ENCODE peak calls at places on chromosomes 1 and 21, in six cellular contexts. One of them, this sample, is unnamed.
A peak's percentile ranks its signal among the peaks of the same experiment; 100 is the strongest.

GRCh38 chr1:228974296-228974695 is 239.0 kb downstream of the RHOU start:
- DNase-seq in astrocyte of the spinal cord: no peak
- DNase-seq in ovary: peak; percentile 10
- DNase-seq in DND-41: no peak
- DNase-seq in neural crest cell: no peak
- DNase-seq in heart left ventricle: no peak
- DNase-seq in this sample: no peak

GRCh38 chr1:163692266-163692665 is 370.5 kb downstream of the NUF2 start:
- DNase-seq in DND-41: no peak
- DNase-seq in astrocyte of the spinal cord: no peak
- DNase-seq in heart left ventricle: no peak
- DNase-seq in ovary: no peak
- DNase-seq in neural crest cell: no peak
- DNase-seq in this sample: no peak

GRCh38 chr1:160971618-160972056 is 17.0 kb upstream of the ITLN2 start:
- DNase-seq in ovary: no peak
- DNase-seq in heart left ventricle: no peak
- DNase-seq in DND-41: peak; percentile 35
- DNase-seq in neural crest cell: peak; percentile 20
- DNase-seq in astrocyte of the spinal cord: no peak
- DNase-seq in this sample: no peak

GRCh38 chr1:149979245-149979971 is 31.1 kb downstream of the OTUD7B start:
- DNase-seq in heart left ventricle: no peak
- DNase-seq in neural crest cell: no peak
- DNase-seq in ovary: no peak
- DNase-seq in DND-41: no peak
- DNase-seq in astrocyte of the spinal cord: no peak
- DNase-seq in this sample: no peak

GRCh38 chr1:33327587-33328325 is 6.9 kb upstream of the A3GALT2 start:
- DNase-seq in neural crest cell: no peak
- DNase-seq in DND-41: no peak
- DNase-seq in astrocyte of the spinal cord: peak; percentile 97
- DNase-seq in ovary: peak; percentile 56
- DNase-seq in heart left ventricle: peak; percentile 61
- DNase-seq in this sample: no peak

GRCh38 chr1:24874611-24875225 is 55.4 kb downstream of the RUNX3 start:
- DNase-seq in astrocyte of the spinal cord: no peak
- DNase-seq in DND-41: no peak
- DNase-seq in heart left ventricle: no peak
- DNase-seq in neural crest cell: no peak
- DNase-seq in ovary: no peak
- DNase-seq in this sample: no peak

GRCh38 chr1:21669287-21670058 is at the start of gene RAP1GAP:
- DNase-seq in DND-41: no peak
- DNase-seq in heart left ventricle: no peak
- DNase-seq in ovary: no peak
- DNase-seq in neural crest cell: no peak
- DNase-seq in astrocyte of the spinal cord: no peak
- DNase-seq in this sample: no peak

GRCh38 chr21:34598931-34599400 is 15.9 kb downstream of the RCAN1 start:
- DNase-seq in ovary: no peak
- DNase-seq in heart left ventricle: no peak
- DNase-seq in neural crest cell: no peak
- DNase-seq in DND-41: no peak
- DNase-seq in astrocyte of the spinal cord: peak; percentile 18
- DNase-seq in this sample: no peak

GRCh38 chr1:222918746-222919477 is 104.1 kb downstream of the DISP1 start:
- DNase-seq in ovary: no peak
- DNase-seq in DND-41: no peak
- DNase-seq in neural crest cell: no peak
- DNase-seq in heart left ventricle: no peak
- DNase-seq in astrocyte of the spinal cord: no peak
- DNase-seq in this sample: no peak

GRCh38 chr1:147840909-147841308 is 61.7 kb upstream of the GJA8 start:
- DNase-seq in neural crest cell: no peak
- DNase-seq in heart left ventricle: no peak
- DNase-seq in ovary: no peak
- DNase-seq in astrocyte of the spinal cord: no peak
- DNase-seq in DND-41: peak; percentile 7
- DNase-seq in this sample: no peak

GRCh38 chr1:1318131-1318652 is 6.3 kb downstream of the INTS11 start:
- DNase-seq in neural crest cell: no peak
- DNase-seq in ovary: peak; percentile 96
- DNase-seq in astrocyte of the spinal cord: peak; percentile 95
- DNase-seq in DND-41: no peak
- DNase-seq in heart left ventricle: peak; percentile 75
- DNase-seq in this sample: peak; percentile 44

GRCh38 chr1:18812540-18812939 is 46.9 kb downstream of the TAS1R2 start:
- DNase-seq in heart left ventricle: no peak
- DNase-seq in DND-41: no peak
- DNase-seq in ovary: no peak
- DNase-seq in astrocyte of the spinal cord: no peak
- DNase-seq in neural crest cell: no peak
- DNase-seq in this sample: no peak

GRCh38 chr21:46109251-46110221 is 11.6 kb downstream of the COL6A2 start:
- DNase-seq in ovary: no peak
- DNase-seq in neural crest cell: no peak
- DNase-seq in heart left ventricle: peak; percentile 18
- DNase-seq in astrocyte of the spinal cord: no peak
- DNase-seq in DND-41: peak; percentile 2
- DNase-seq in this sample: peak; percentile 18

GRCh38 chr1:174872615-174873058 is 127.1 kb upstream of the CACYBP start:
- DNase-seq in astrocyte of the spinal cord: peak; percentile 4
- DNase-seq in ovary: no peak
- DNase-seq in neural crest cell: no peak
- DNase-seq in heart left ventricle: no peak
- DNase-seq in DND-41: no peak
- DNase-seq in this sample: no peak

GRCh38 chr1:19582318-19582717 is 61.8 kb upstream of the NBL1 start:
- DNase-seq in ovary: peak; percentile 31
- DNase-seq in DND-41: peak; percentile 47
- DNase-seq in heart left ventricle: peak; percentile 43
- DNase-seq in neural crest cell: peak; percentile 20
- DNase-seq in astrocyte of the spinal cord: no peak
- DNase-seq in this sample: peak; percentile 38

GRCh38 chr1:176786274-176786673 is 323.3 kb downstream of the PAPPA2 start:
- DNase-seq in DND-41: no peak
- DNase-seq in astrocyte of the spinal cord: no peak
- DNase-seq in neural crest cell: no peak
- DNase-seq in heart left ventricle: no peak
- DNase-seq in ovary: no peak
- DNase-seq in this sample: no peak

GRCh38 chr21:36784942-36785341 is 86.0 kb downstream of the SIM2 start:
- DNase-seq in heart left ventricle: peak; percentile 63
- DNase-seq in DND-41: no peak
- DNase-seq in astrocyte of the spinal cord: no peak
- DNase-seq in neural crest cell: no peak
- DNase-seq in ovary: no peak
- DNase-seq in this sample: no peak

GRCh38 chr1:46487818-46488218 is 1.8 kb upstream of the DMBX1 start:
- DNase-seq in neural crest cell: no peak
- DNase-seq in heart left ventricle: no peak
- DNase-seq in DND-41: no peak
- DNase-seq in ovary: no peak
- DNase-seq in astrocyte of the spinal cord: no peak
- DNase-seq in this sample: no peak

GRCh38 chr1:232139444-232139843 is 490.5 kb downstream of the SIPA1L2 start:
- DNase-seq in ovary: no peak
- DNase-seq in heart left ventricle: no peak
- DNase-seq in astrocyte of the spinal cord: no peak
- DNase-seq in DND-41: no peak
- DNase-seq in neural crest cell: no peak
- DNase-seq in this sample: no peak

GRCh38 chr1:53968125-53968513 is 22.0 kb downstream of the LRRC42 start:
- DNase-seq in astrocyte of the spinal cord: peak; percentile 36
- DNase-seq in neural crest cell: no peak
- DNase-seq in heart left ventricle: no peak
- DNase-seq in DND-41: no peak
- DNase-seq in ovary: no peak
- DNase-seq in this sample: no peak

GRCh38 chr1:199646761-199647160 is 380.7 kb upstream of the NR5A2 start:
- DNase-seq in DND-41: no peak
- DNase-seq in ovary: no peak
- DNase-seq in neural crest cell: no peak
- DNase-seq in astrocyte of the spinal cord: peak; percentile 18
- DNase-seq in heart left ventricle: no peak
- DNase-seq in this sample: no peak

GRCh38 chr1:234970731-234971476 is 157.7 kb downstream of the TOMM20 start:
- DNase-seq in ovary: peak; percentile 85
- DNase-seq in DND-41: no peak
- DNase-seq in heart left ventricle: peak; percentile 74
- DNase-seq in neural crest cell: no peak
- DNase-seq in astrocyte of the spinal cord: peak; percentile 99
- DNase-seq in this sample: no peak

GRCh38 chr1:222392571-222392970 is 155.3 kb downstream of the HHIPL2 start:
- DNase-seq in neural crest cell: no peak
- DNase-seq in ovary: no peak
- DNase-seq in heart left ventricle: no peak
- DNase-seq in astrocyte of the spinal cord: peak; percentile 85
- DNase-seq in DND-41: no peak
- DNase-seq in this sample: no peak

GRCh38 chr1:154609398-154610380 is 1.7 kb upstream of the ADAR start:
- DNase-seq in neural crest cell: no peak
- DNase-seq in ovary: no peak
- DNase-seq in heart left ventricle: no peak
- DNase-seq in astrocyte of the spinal cord: no peak
- DNase-seq in DND-41: peak; percentile 59
- DNase-seq in this sample: no peak

GRCh38 chr1:55720243-55720642 is 505.1 kb upstream of the USP24 start:
- DNase-seq in heart left ventricle: no peak
- DNase-seq in astrocyte of the spinal cord: no peak
- DNase-seq in DND-41: no peak
- DNase-seq in ovary: peak; percentile 66
- DNase-seq in neural crest cell: no peak
- DNase-seq in this sample: no peak

GRCh38 chr1:78676347-78676982 is 26.8 kb downstream of the IFI44 start:
- DNase-seq in neural crest cell: peak; percentile 50
- DNase-seq in ovary: peak; percentile 66
- DNase-seq in astrocyte of the spinal cord: peak; percentile 80
- DNase-seq in heart left ventricle: peak; percentile 41
- DNase-seq in DND-41: peak; percentile 56
- DNase-seq in this sample: peak; percentile 45

GRCh38 chr1:206589206-206589605 is 23.1 kb downstream of the EIF2D start:
- DNase-seq in ovary: peak; percentile 74
- DNase-seq in heart left ventricle: peak; percentile 34
- DNase-seq in neural crest cell: no peak
- DNase-seq in astrocyte of the spinal cord: peak; percentile 92
- DNase-seq in DND-41: no peak
- DNase-seq in this sample: no peak

GRCh38 chr1:78715181-78715661 is 65.6 kb downstream of the IFI44 start:
- DNase-seq in heart left ventricle: no peak
- DNase-seq in DND-41: no peak
- DNase-seq in neural crest cell: no peak
- DNase-seq in ovary: no peak
- DNase-seq in astrocyte of the spinal cord: peak; percentile 41
- DNase-seq in this sample: no peak

GRCh38 chr1:109466440-109467300 is at the start of gene SYPL2:
- DNase-seq in astrocyte of the spinal cord: no peak
- DNase-seq in neural crest cell: peak; percentile 44
- DNase-seq in heart left ventricle: peak; percentile 70
- DNase-seq in DND-41: no peak
- DNase-seq in ovary: peak; percentile 71
- DNase-seq in this sample: no peak

GRCh38 chr1:201795066-201795465 is 33.9 kb upstream of the IPO9 start:
- DNase-seq in neural crest cell: no peak
- DNase-seq in DND-41: no peak
- DNase-seq in astrocyte of the spinal cord: peak; percentile 49
- DNase-seq in heart left ventricle: no peak
- DNase-seq in ovary: no peak
- DNase-seq in this sample: no peak
- TF ChIP-seq CTCF in neural crest cell: peak; percentile 54
- TF ChIP-seq CTCF in DND-41: peak; percentile 52
- TF ChIP-seq CTCF in astrocyte of the spinal cord: peak; percentile 44
- TF ChIP-seq CTCF in heart left ventricle: peak; percentile 37
- TF ChIP-seq CTCF in ovary: peak; percentile 10
- TF ChIP-seq CTCF in this sample: no peak

GRCh38 chr1:88058205-88058604 is 625.9 kb upstream of the PKN2 start:
- DNase-seq in DND-41: no peak
- DNase-seq in astrocyte of the spinal cord: no peak
- DNase-seq in neural crest cell: no peak
- DNase-seq in heart left ventricle: no peak
- DNase-seq in ovary: no peak
- DNase-seq in this sample: no peak
- TF ChIP-seq CTCF in DND-41: no peak
- TF ChIP-seq CTCF in astrocyte of the spinal cord: no peak
- TF ChIP-seq CTCF in neural crest cell: no peak
- TF ChIP-seq CTCF in heart left ventricle: no peak
- TF ChIP-seq CTCF in ovary: no peak
- TF ChIP-seq CTCF in this sample: no peak

DNA sequence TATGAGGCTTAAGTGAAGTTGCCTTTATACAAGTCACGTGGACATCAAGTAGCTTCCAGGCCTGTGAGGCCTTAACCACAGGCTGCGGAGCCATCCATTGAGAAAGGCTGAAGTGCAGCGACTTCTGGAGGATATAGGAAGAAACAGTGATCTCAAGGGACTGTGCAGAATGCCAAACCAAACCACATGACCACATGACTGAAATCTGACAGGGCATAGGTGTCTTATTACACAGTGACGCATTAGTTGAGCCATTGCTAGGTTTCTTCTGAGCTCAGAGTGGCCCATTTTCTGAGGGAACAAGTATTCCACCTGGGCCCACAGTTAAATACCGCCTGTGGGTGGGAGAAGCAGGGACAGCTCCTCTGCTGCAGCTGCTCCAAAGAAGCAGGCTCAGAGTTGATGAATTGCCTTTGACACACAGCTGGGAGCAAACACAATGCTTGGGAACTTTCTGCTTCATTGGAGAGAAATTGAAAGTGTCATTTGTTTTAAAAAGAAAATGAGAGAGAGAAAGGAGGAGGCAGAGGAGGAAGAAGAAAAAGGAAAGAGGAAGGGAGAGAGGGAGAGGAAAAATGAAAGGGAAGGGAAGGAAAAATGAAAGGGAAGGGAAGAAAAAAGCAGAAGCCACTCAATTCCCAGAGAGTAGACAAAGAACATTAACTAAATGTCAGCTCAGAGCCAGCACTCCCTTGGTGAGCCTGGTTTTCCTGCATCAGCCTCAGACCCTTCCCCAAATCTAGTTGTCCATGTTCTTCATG is 94.4 kb downstream of the COLGALT2 start:
- DNase-seq in DND-41: peak; percentile 36
- DNase-seq in ovary: no peak
- DNase-seq in heart left ventricle: no peak
- DNase-seq in neural crest cell: peak; percentile 21
- DNase-seq in astrocyte of the spinal cord: peak; percentile 99
- DNase-seq in this sample: no peak
- TF ChIP-seq CTCF in DND-41: peak; percentile 16
- TF ChIP-seq CTCF in ovary: no peak
- TF ChIP-seq CTCF in heart left ventricle: no peak
- TF ChIP-seq CTCF in neural crest cell: no peak
- TF ChIP-seq CTCF in astrocyte of the spinal cord: peak; percentile 34
- TF ChIP-seq CTCF in this sample: no peak

DNA sequence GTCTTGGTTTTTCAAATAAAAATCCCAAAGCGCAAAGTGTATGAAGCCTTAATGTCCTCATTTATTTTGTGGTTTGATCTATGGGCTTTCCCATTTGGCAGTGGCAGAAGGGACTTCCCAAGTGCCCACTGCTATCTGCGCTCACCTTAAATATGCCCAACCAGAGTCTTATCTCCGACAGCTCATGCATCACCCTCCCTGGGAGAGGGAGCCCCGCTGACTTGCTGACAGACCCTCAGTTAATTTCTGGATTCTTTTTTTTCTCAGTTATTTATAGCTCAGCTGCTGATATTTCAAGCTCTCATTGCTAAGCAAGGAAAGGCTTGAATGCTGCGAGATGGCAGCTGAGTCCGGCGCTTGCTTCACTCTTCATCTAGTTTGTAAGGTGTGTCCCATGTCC is 19.3 kb downstream of the KAZN start:
- DNase-seq in heart left ventricle: no peak
- DNase-seq in ovary: no peak
- DNase-seq in astrocyte of the spinal cord: no peak
- DNase-seq in neural crest cell: no peak
- DNase-seq in DND-41: no peak
- DNase-seq in this sample: no peak
- TF ChIP-seq CTCF in heart left ventricle: no peak
- TF ChIP-seq CTCF in ovary: no peak
- TF ChIP-seq CTCF in astrocyte of the spinal cord: no peak
- TF ChIP-seq CTCF in neural crest cell: no peak
- TF ChIP-seq CTCF in DND-41: no peak
- TF ChIP-seq CTCF in this sample: no peak